ENCODE peak calls at places on chromosomes 16 and 17, in five cellular contexts. One of them, this sample, is unnamed.

GRCh38 chr16:72848759-72849664 is 198.9 kb downstream of the ZFHX3 start:
- DNase-seq in dorsolateral prefrontal cortex: peak; percentile 77
- DNase-seq in stimulated activated effector memory CD8-positive, alpha-beta T cell treated with anti-CD3 and anti-CD28 coated beads, Interleukin-12 subunit alpha, Interleukin-12 subunit beta, amount 100 ng/mL, for 72 hours: no peak
- DNase-seq in NAMALWA: no peak
- DNase-seq in left ventricle myocardium inferior: peak; percentile 90
- DNase-seq in this sample: no peak

GRCh38 chr16:23516366-23517137 is 6.3 kb upstream of the GGA2 start:
- DNase-seq in NAMALWA: peak; percentile 93
- DNase-seq in dorsolateral prefrontal cortex: no peak
- DNase-seq in left ventricle myocardium inferior: no peak
- DNase-seq in stimulated activated effector memory CD8-positive, alpha-beta T cell treated with anti-CD3 and anti-CD28 coated beads, Interleukin-12 subunit alpha, Interleukin-12 subunit beta, amount 100 ng/mL, for 72 hours: no peak
- DNase-seq in this sample: peak; percentile 82

GRCh38 chr16:57637424-57637823 is 9.0 kb downstream of the ADGRG1 start:
- DNase-seq in stimulated activated effector memory CD8-positive, alpha-beta T cell treated with anti-CD3 and anti-CD28 coated beads, Interleukin-12 subunit alpha, Interleukin-12 subunit beta, amount 100 ng/mL, for 72 hours: no peak
- DNase-seq in left ventricle myocardium inferior: peak; percentile 62
- DNase-seq in dorsolateral prefrontal cortex: peak; percentile 56
- DNase-seq in NAMALWA: no peak
- DNase-seq in this sample: no peak

GRCh38 chr16:54191592-54191991 is 95.0 kb downstream of the IRX3 start:
- DNase-seq in left ventricle myocardium inferior: no peak
- DNase-seq in NAMALWA: no peak
- DNase-seq in dorsolateral prefrontal cortex: no peak
- DNase-seq in stimulated activated effector memory CD8-positive, alpha-beta T cell treated with anti-CD3 and anti-CD28 coated beads, Interleukin-12 subunit alpha, Interleukin-12 subunit beta, amount 100 ng/mL, for 72 hours: no peak
- DNase-seq in this sample: no peak

GRCh38 chr16:56414366-56414765 is 11.0 kb downstream of the AMFR start:
- DNase-seq in NAMALWA: no peak
- DNase-seq in stimulated activated effector memory CD8-positive, alpha-beta T cell treated with anti-CD3 and anti-CD28 coated beads, Interleukin-12 subunit alpha, Interleukin-12 subunit beta, amount 100 ng/mL, for 72 hours: no peak
- DNase-seq in left ventricle myocardium inferior: no peak
- DNase-seq in dorsolateral prefrontal cortex: no peak
- DNase-seq in this sample: no peak

GRCh38 chr16:88379694-88380040 is 3.1 kb upstream of the ZNF469 start:
- DNase-seq in stimulated activated effector memory CD8-positive, alpha-beta T cell treated with anti-CD3 and anti-CD28 coated beads, Interleukin-12 subunit alpha, Interleukin-12 subunit beta, amount 100 ng/mL, for 72 hours: no peak
- DNase-seq in left ventricle myocardium inferior: peak; percentile 4
- DNase-seq in dorsolateral prefrontal cortex: no peak
- DNase-seq in NAMALWA: no peak
- DNase-seq in this sample: no peak

GRCh38 chr16:87337247-87337646 is 20.1 kb upstream of the C16orf95 start:
- DNase-seq in left ventricle myocardium inferior: no peak
- DNase-seq in dorsolateral prefrontal cortex: no peak
- DNase-seq in NAMALWA: peak; percentile 10
- DNase-seq in stimulated activated effector memory CD8-positive, alpha-beta T cell treated with anti-CD3 and anti-CD28 coated beads, Interleukin-12 subunit alpha, Interleukin-12 subunit beta, amount 100 ng/mL, for 72 hours: no peak
- DNase-seq in this sample: no peak

GRCh38 chr17:58184308-58184985 is 8.1 kb upstream of the EPX start:
- DNase-seq in stimulated activated effector memory CD8-positive, alpha-beta T cell treated with anti-CD3 and anti-CD28 coated beads, Interleukin-12 subunit alpha, Interleukin-12 subunit beta, amount 100 ng/mL, for 72 hours: no peak
- DNase-seq in dorsolateral prefrontal cortex: no peak
- DNase-seq in NAMALWA: no peak
- DNase-seq in left ventricle myocardium inferior: no peak
- DNase-seq in this sample: peak; percentile 79

GRCh38 chr17:73648543-73648820 is 4.2 kb upstream of the SDK2 start:
- DNase-seq in NAMALWA: no peak
- DNase-seq in dorsolateral prefrontal cortex: no peak
- DNase-seq in stimulated activated effector memory CD8-positive, alpha-beta T cell treated with anti-CD3 and anti-CD28 coated beads, Interleukin-12 subunit alpha, Interleukin-12 subunit beta, amount 100 ng/mL, for 72 hours: no peak
- DNase-seq in left ventricle myocardium inferior: no peak
- DNase-seq in this sample: no peak

GRCh38 chr17:39209317-39210092 is 9.4 kb downstream of the RPL19 start:
- DNase-seq in stimulated activated effector memory CD8-positive, alpha-beta T cell treated with anti-CD3 and anti-CD28 coated beads, Interleukin-12 subunit alpha, Interleukin-12 subunit beta, amount 100 ng/mL, for 72 hours: no peak
- DNase-seq in left ventricle myocardium inferior: peak; percentile 69
- DNase-seq in dorsolateral prefrontal cortex: peak; percentile 84
- DNase-seq in NAMALWA: peak; percentile 52
- DNase-seq in this sample: peak; percentile 75

GRCh38 chr17:16988749-16989229 is 16.9 kb upstream of the TNFRSF13B start:
- DNase-seq in stimulated activated effector memory CD8-positive, alpha-beta T cell treated with anti-CD3 and anti-CD28 coated beads, Interleukin-12 subunit alpha, Interleukin-12 subunit beta, amount 100 ng/mL, for 72 hours: peak; percentile 74
- DNase-seq in left ventricle myocardium inferior: no peak
- DNase-seq in NAMALWA: peak; percentile 50
- DNase-seq in dorsolateral prefrontal cortex: no peak
- DNase-seq in this sample: no peak

GRCh38 chr16:21037168-21037567 is 113.5 kb downstream of the DNAH3 start:
- DNase-seq in NAMALWA: no peak
- DNase-seq in dorsolateral prefrontal cortex: no peak
- DNase-seq in left ventricle myocardium inferior: no peak
- DNase-seq in stimulated activated effector memory CD8-positive, alpha-beta T cell treated with anti-CD3 and anti-CD28 coated beads, Interleukin-12 subunit alpha, Interleukin-12 subunit beta, amount 100 ng/mL, for 72 hours: no peak
- DNase-seq in this sample: no peak

GRCh38 chr16:59459811-59460210 is 725.7 kb upstream of the GOT2 start:
- DNase-seq in left ventricle myocardium inferior: no peak
- DNase-seq in NAMALWA: no peak
- DNase-seq in stimulated activated effector memory CD8-positive, alpha-beta T cell treated with anti-CD3 and anti-CD28 coated beads, Interleukin-12 subunit alpha, Interleukin-12 subunit beta, amount 100 ng/mL, for 72 hours: no peak
- DNase-seq in dorsolateral prefrontal cortex: no peak
- DNase-seq in this sample: peak; percentile 2

GRCh38 chr17:35981908-35982330 is 622 bp upstream of the CCL16 start:
- DNase-seq in stimulated activated effector memory CD8-positive, alpha-beta T cell treated with anti-CD3 and anti-CD28 coated beads, Interleukin-12 subunit alpha, Interleukin-12 subunit beta, amount 100 ng/mL, for 72 hours: no peak
- DNase-seq in NAMALWA: peak; percentile 11
- DNase-seq in left ventricle myocardium inferior: no peak
- DNase-seq in dorsolateral prefrontal cortex: no peak
- DNase-seq in this sample: peak; percentile 30

GRCh38 chr17:77445908-77446535 is 305.3 kb downstream of the SEC14L1 start:
- DNase-seq in left ventricle myocardium inferior: no peak
- DNase-seq in stimulated activated effector memory CD8-positive, alpha-beta T cell treated with anti-CD3 and anti-CD28 coated beads, Interleukin-12 subunit alpha, Interleukin-12 subunit beta, amount 100 ng/mL, for 72 hours: no peak
- DNase-seq in dorsolateral prefrontal cortex: no peak
- DNase-seq in NAMALWA: peak; percentile 87
- DNase-seq in this sample: peak; percentile 85

GRCh38 chr17:51258756-51259573 is 884 bp downstream of the MBTD1 start:
- DNase-seq in stimulated activated effector memory CD8-positive, alpha-beta T cell treated with anti-CD3 and anti-CD28 coated beads, Interleukin-12 subunit alpha, Interleukin-12 subunit beta, amount 100 ng/mL, for 72 hours: no peak
- DNase-seq in dorsolateral prefrontal cortex: no peak
- DNase-seq in left ventricle myocardium inferior: no peak
- DNase-seq in NAMALWA: peak; percentile 61
- DNase-seq in this sample: peak; percentile 55

GRCh38 chr17:44940768-44941167 is 6.8 kb downstream of the KIF18B start:
- DNase-seq in left ventricle myocardium inferior: no peak
- DNase-seq in NAMALWA: no peak
- DNase-seq in stimulated activated effector memory CD8-positive, alpha-beta T cell treated with anti-CD3 and anti-CD28 coated beads, Interleukin-12 subunit alpha, Interleukin-12 subunit beta, amount 100 ng/mL, for 72 hours: no peak
- DNase-seq in dorsolateral prefrontal cortex: no peak
- DNase-seq in this sample: no peak

GRCh38 chr16:1430214-1430758 is 592 bp upstream of the PERCC1 start:
- DNase-seq in left ventricle myocardium inferior: no peak
- DNase-seq in stimulated activated effector memory CD8-positive, alpha-beta T cell treated with anti-CD3 and anti-CD28 coated beads, Interleukin-12 subunit alpha, Interleukin-12 subunit beta, amount 100 ng/mL, for 72 hours: no peak
- DNase-seq in NAMALWA: no peak
- DNase-seq in dorsolateral prefrontal cortex: no peak
- DNase-seq in this sample: no peak

GRCh38 chr17:59378621-59379194 is 47.3 kb downstream of the YPEL2 start:
- DNase-seq in NAMALWA: no peak
- DNase-seq in stimulated activated effector memory CD8-positive, alpha-beta T cell treated with anti-CD3 and anti-CD28 coated beads, Interleukin-12 subunit alpha, Interleukin-12 subunit beta, amount 100 ng/mL, for 72 hours: no peak
- DNase-seq in dorsolateral prefrontal cortex: no peak
- DNase-seq in left ventricle myocardium inferior: no peak
- DNase-seq in this sample: no peak

GRCh38 chr16:70661918-70662641 is 15.7 kb downstream of the IL34 start:
- DNase-seq in left ventricle myocardium inferior: no peak
- DNase-seq in dorsolateral prefrontal cortex: no peak
- DNase-seq in NAMALWA: no peak
- DNase-seq in stimulated activated effector memory CD8-positive, alpha-beta T cell treated with anti-CD3 and anti-CD28 coated beads, Interleukin-12 subunit alpha, Interleukin-12 subunit beta, amount 100 ng/mL, for 72 hours: no peak
- DNase-seq in this sample: no peak

GRCh38 chr17:40818733-40819527 is 3.5 kb downstream of the KRT10 start:
- DNase-seq in dorsolateral prefrontal cortex: peak; percentile 68
- DNase-seq in stimulated activated effector memory CD8-positive, alpha-beta T cell treated with anti-CD3 and anti-CD28 coated beads, Interleukin-12 subunit alpha, Interleukin-12 subunit beta, amount 100 ng/mL, for 72 hours: peak; percentile 91
- DNase-seq in left ventricle myocardium inferior: peak; percentile 81
- DNase-seq in NAMALWA: peak; percentile 76
- DNase-seq in this sample: peak; percentile 85

GRCh38 chr16:89815639-89816348 is 653 bp downstream of the FANCA start:
- DNase-seq in stimulated activated effector memory CD8-positive, alpha-beta T cell treated with anti-CD3 and anti-CD28 coated beads, Interleukin-12 subunit alpha, Interleukin-12 subunit beta, amount 100 ng/mL, for 72 hours: peak; percentile 57
- DNase-seq in dorsolateral prefrontal cortex: no peak
- DNase-seq in NAMALWA: peak; percentile 47
- DNase-seq in left ventricle myocardium inferior: no peak
- DNase-seq in this sample: peak; percentile 74

GRCh38 chr16:86777098-86777946 is 199.0 kb downstream of the FOXL1 start:
- DNase-seq in NAMALWA: no peak
- DNase-seq in left ventricle myocardium inferior: no peak
- DNase-seq in dorsolateral prefrontal cortex: no peak
- DNase-seq in stimulated activated effector memory CD8-positive, alpha-beta T cell treated with anti-CD3 and anti-CD28 coated beads, Interleukin-12 subunit alpha, Interleukin-12 subunit beta, amount 100 ng/mL, for 72 hours: no peak
- DNase-seq in this sample: no peak

GRCh38 chr17:34171245-34171818 is 83.8 kb upstream of the CCL2 start:
- DNase-seq in left ventricle myocardium inferior: peak; percentile 31
- DNase-seq in stimulated activated effector memory CD8-positive, alpha-beta T cell treated with anti-CD3 and anti-CD28 coated beads, Interleukin-12 subunit alpha, Interleukin-12 subunit beta, amount 100 ng/mL, for 72 hours: peak; percentile 75
- DNase-seq in NAMALWA: peak; percentile 70
- DNase-seq in dorsolateral prefrontal cortex: peak; percentile 30
- DNase-seq in this sample: peak; percentile 82

This sample was measured in NB4.